ENCODE peak calls at places on chromosomes 3 and 15, in six cellular contexts. S is OCI-LY7, F is HepG2, Q is IMR-90, I is mesenchymal stem cell, O is GM23338. P is an unnamed sample.

GRCh38 chr3:189684317-189684716 is 53.1 kb downstream of the TP63 start:
- DNase-seq in O (no peak), Q (no peak), I (no peak), F (no peak), S (no peak), P (no peak)

GRCh38 chr3:133491481-133492059 is 81.9 kb upstream of the CDV3 start:
- DNase-seq in O (no peak), S (no peak), F (no peak), I (no peak), Q (no peak), P (no peak)

GRCh38 chr3:17032407-17033034 is 147.8 kb downstream of the PLCL2 start:
- DNase-seq in I (peak; percentile 39), S (peak; percentile 38), F (peak; percentile 16), Q (peak; percentile 36), O (peak; percentile 71), P (peak; percentile 46)

GRCh38 chr3:50246517-50246954 is 10.5 kb downstream of the GNAI2 start:
- DNase-seq in S (peak; percentile 85), F (no peak), Q (peak; percentile 92), I (peak; percentile 92), O (peak; percentile 52), P (peak; percentile 47)

GRCh38 chr15:49088996-49089395 is 42.8 kb upstream of the SECISBP2L start:
- DNase-seq in I (no peak), Q (no peak), S (no peak), O (no peak), F (no peak), P (no peak)

GRCh38 chr3:195714380-195715011 is 6.3 kb upstream of the MUC20 start:
- DNase-seq in F (no peak), Q (no peak), O (no peak), I (no peak), S (no peak), P (no peak)

GRCh38 chr3:124972457-124972856 is 37.9 kb upstream of the MUC13 start:
- DNase-seq in Q (no peak), O (no peak), S (no peak), I (no peak), F (no peak), P (no peak)

GRCh38 chr15:66592505-66593218 is 26.9 kb upstream of the LCTL start:
- DNase-seq in S (no peak), I (no peak), O (no peak), F (no peak), Q (no peak), P (no peak)

GRCh38 chr3:48656061-48656840 is 6.4 kb downstream of the CELSR3 start:
- DNase-seq in Q (peak; percentile 62), I (peak; percentile 42), F (peak; percentile 35), O (peak; percentile 96), S (peak; percentile 87), P (peak; percentile 95)

DNA sequence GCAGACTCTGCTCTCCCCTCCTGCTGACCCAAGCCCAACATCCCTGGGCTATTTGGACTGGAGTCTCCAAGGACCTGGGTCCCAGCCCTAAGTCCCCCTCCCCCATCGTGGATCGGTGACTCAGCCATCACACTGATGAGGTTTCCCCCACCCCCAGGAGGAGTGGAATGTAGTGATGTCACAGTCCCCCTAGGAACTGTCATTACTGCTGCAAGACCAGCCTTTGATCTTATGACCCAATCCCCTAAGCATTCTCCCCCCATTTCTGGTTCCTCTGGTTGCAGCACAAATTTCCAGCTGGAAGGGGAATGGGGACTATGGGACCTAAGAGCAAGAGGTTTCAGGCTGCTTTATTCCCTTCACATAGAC is 63.4 kb upstream of the CSPG4 start:
- DNase-seq in F (peak; percentile 64), Q (peak; percentile 54), I (peak; percentile 75), O (peak; percentile 37), S (no peak), P (peak; percentile 3)
- H3K4me2 ChIP-seq in F (peak overlapping the region; percentile 60), Q (no peak overlapping the region), I (peak overlapping the region; percentile 20), O (no peak overlapping the region), S (no peak overlapping the region), P (no peak overlapping the region)

DNA sequence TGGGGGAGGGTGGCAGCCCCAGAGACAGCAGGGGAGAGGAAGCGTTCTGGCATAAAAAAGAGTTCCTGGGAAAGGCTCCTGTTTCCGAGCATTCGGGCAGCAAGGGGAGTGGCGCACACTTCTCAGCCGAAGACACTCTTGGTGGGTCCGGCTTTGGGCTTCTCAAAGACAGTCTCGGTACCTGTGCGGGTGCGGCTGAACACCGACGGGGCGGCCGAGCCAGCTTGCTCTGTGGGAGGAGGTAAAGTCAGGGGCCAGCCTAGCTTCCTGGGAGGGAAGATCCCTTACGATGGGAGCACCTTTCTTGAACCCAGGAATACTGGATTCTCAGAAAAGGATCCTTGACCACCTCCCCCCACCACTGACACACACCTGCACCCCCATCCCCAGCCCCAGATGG is 1.6 kb downstream of the MUSTN1 start:
- DNase-seq in O (no peak), I (no peak), F (no peak), S (no peak), Q (no peak), P (no peak)
- H3K4me1 ChIP-seq in O (no peaks in the 10 kb centered on the region), I (peaks cover 38% of the 10 kb centered on the region), F (peaks cover 60% of the 10 kb centered on the region), S (no peaks in the 10 kb centered on the region), Q (peaks cover 19% of the 10 kb centered on the region), P (peaks cover 28% of the 10 kb centered on the region)

DNA sequence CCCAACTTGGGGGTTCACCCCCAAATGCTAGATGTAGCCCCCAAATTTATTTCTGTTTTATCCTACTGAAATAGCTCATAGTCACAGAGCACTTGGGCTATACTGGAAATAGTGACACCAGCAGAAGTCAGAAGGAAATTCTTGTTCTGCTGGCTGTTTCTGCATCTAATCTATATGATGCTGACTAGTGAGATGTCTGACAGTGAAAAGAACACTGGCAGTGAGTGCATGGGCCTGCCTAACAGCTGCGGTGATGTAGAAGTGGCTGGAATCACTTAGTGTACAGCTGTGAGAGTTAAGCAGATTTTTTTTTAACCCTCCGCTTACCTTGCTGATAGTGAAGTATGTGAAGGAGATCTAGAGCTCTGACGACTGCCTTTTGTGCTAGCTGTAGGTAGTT is 14.0 kb downstream of the TTC14 start:
- DNase-seq in Q (no peak), I (no peak), O (no peak), S (no peak), F (no peak), P (peak; percentile 13)
- H3K27ac ChIP-seq in Q (no peak overlapping the region), I (no peak overlapping the region), O (no peak overlapping the region), S (no peak overlapping the region), F (no peak overlapping the region), P (no peak overlapping the region)

GRCh38 chr15:29136815-29137214 is 132.8 kb downstream of the NSMCE3 start:
- DNase-seq in I (no peak), Q (no peak), O (no peak), S (no peak), F (no peak), P (no peak)
- H3K4me2 ChIP-seq in I (no peak overlapping the region), Q (no peak overlapping the region), O (no peak overlapping the region), S (no peak overlapping the region), F (no peak overlapping the region), P (no peak overlapping the region)

GRCh38 chr15:89118481-89118989 is 30.3 kb downstream of the ABHD2 start:
- DNase-seq in Q (no peak), O (no peak), I (no peak), S (no peak), F (no peak), P (no peak)

GRCh38 chr15:89122532-89123525 is 34.6 kb downstream of the ABHD2 start:
- DNase-seq in O (no peak), S (no peak), F (no peak), Q (peak; percentile 65), I (no peak), P (no peak)

GRCh38 chr15:89119489-89120478 is 31.5 kb downstream of the ABHD2 start:
- DNase-seq in S (no peak), Q (peak; percentile 69), O (no peak), F (peak; percentile 51), I (peak; percentile 57), P (no peak)

GRCh38 chr15:89117790-89118189 is 29.5 kb downstream of the ABHD2 start:
- DNase-seq in Q (no peak), S (no peak), F (no peak), O (no peak), I (no peak), P (no peak)

GRCh38 chr15:89121414-89121813 is 33.2 kb downstream of the ABHD2 start:
- DNase-seq in S (no peak), F (peak; percentile 78), O (no peak), I (no peak), Q (no peak), P (no peak)
- H3K4me1 ChIP-seq in S (no peaks in the 10 kb centered on the region), F (peaks cover 96% of the 10 kb centered on the region), O (peaks cover 9% of the 10 kb centered on the region), I (peaks cover 5% of the 10 kb centered on the region), Q (peaks cover 5% of the 10 kb centered on the region), P (no peaks in the 10 kb centered on the region)

DNA sequence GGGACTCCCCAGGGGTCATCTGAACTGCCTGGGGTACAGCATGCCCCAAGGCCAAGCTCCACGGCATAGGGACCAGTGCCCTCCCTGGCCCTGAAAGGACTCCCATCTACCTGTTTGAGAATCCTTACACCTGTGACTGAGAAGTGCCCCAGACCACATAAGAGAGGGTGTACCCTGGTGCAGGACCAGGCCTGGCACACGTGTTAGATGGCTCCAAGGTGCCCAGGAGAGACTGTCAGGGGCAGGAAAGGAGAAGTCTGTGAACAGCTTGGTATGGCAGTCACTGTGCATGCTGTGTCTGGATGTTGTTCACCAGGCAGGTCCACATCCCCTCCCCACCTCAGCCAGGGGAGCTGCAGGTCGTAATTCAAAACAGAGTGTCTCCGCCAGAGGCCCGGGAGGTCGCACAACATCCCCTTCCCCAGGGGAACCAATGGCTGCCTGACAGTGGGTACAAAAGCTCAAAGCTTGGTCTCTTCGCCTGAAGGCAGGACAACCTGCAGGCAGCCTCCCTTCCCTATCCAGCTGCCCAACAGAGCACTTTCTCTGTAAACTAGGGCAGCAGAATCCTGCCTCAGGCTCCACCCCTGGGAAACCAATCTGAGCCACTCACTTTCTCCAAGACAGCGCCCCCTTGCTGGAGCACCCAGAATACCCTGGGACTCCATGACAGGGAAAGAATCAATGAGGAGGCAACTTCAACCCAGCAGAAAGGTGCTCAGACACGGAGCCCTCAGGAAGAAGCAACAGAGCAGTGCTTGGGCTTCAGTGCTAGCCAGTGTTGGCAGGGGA is 3.9 kb downstream of the NUP210 start:
- DNase-seq in F (no peak), I (no peak), Q (no peak), S (peak; percentile 45), O (peak; percentile 69), P (peak; percentile 41)
- H3K27ac ChIP-seq in F (no peak overlapping the region), I (no peak overlapping the region), Q (no peak overlapping the region), S (peak overlapping the region; percentile 91), O (no peak overlapping the region), P (no peak overlapping the region)

GRCh38 chr3:67324554-67324953 is 326.4 kb downstream of the KBTBD8 start:
- DNase-seq in I (no peak), S (no peak), Q (no peak), O (no peak), F (no peak), P (no peak)
- H3K4me2 ChIP-seq in I (no peak overlapping the region), S (no peak overlapping the region), Q (no peak overlapping the region), O (no peak overlapping the region), F (no peak overlapping the region), P (no peak overlapping the region)

P was measured in neural progenitor cell.